ENCODE peak calls at places on chromosomes 11 and 22, in nine cellular contexts. One of them, this sample, is unnamed.

GRCh38 chr22:20591660-20592310 is 84.4 kb downstream of the MED15 start:
- DNase-seq in fibroblast of mammary gland: peak; percentile 41
- DNase-seq in fibroblast of the aortic adventitia: peak; percentile 16
- DNase-seq in neural progenitor cell: peak; percentile 63
- DNase-seq in choroid plexus epithelial cell: peak; percentile 75
- DNase-seq in dorsolateral prefrontal cortex: no peak
- DNase-seq in activated B cell treated with CpG ODN at 0.5 μM for 24 hours: no peak
- DNase-seq in neural crest cell: no peak
- DNase-seq in endothelial cell: no peak
- DNase-seq in this sample: no peak

GRCh38 chr11:130421199-130421585 is 7.2 kb downstream of the ADAMTS8 start:
- DNase-seq in neural crest cell: no peak
- DNase-seq in fibroblast of the aortic adventitia: no peak
- DNase-seq in endothelial cell: no peak
- DNase-seq in choroid plexus epithelial cell: no peak
- DNase-seq in dorsolateral prefrontal cortex: no peak
- DNase-seq in neural progenitor cell: no peak
- DNase-seq in fibroblast of mammary gland: no peak
- DNase-seq in activated B cell treated with CpG ODN at 0.5 μM for 24 hours: no peak
- DNase-seq in this sample: no peak

GRCh38 chr11:93169143-93169542 is 28.6 kb downstream of the SLC36A4 start:
- DNase-seq in choroid plexus epithelial cell: no peak
- DNase-seq in neural progenitor cell: no peak
- DNase-seq in activated B cell treated with CpG ODN at 0.5 μM for 24 hours: no peak
- DNase-seq in dorsolateral prefrontal cortex: no peak
- DNase-seq in fibroblast of the aortic adventitia: no peak
- DNase-seq in fibroblast of mammary gland: no peak
- DNase-seq in neural crest cell: no peak
- DNase-seq in endothelial cell: no peak
- DNase-seq in this sample: no peak

GRCh38 chr22:45212306-45212709 is 28.4 kb downstream of the KIAA0930 start:
- DNase-seq in fibroblast of mammary gland: peak; percentile 91
- DNase-seq in endothelial cell: peak; percentile 17
- DNase-seq in neural crest cell: no peak
- DNase-seq in choroid plexus epithelial cell: peak; percentile 67
- DNase-seq in dorsolateral prefrontal cortex: peak; percentile 97
- DNase-seq in neural progenitor cell: peak; percentile 48
- DNase-seq in activated B cell treated with CpG ODN at 0.5 μM for 24 hours: no peak
- DNase-seq in fibroblast of the aortic adventitia: peak; percentile 92
- DNase-seq in this sample: no peak

GRCh38 chr11:119091966-119092879 is 7.5 kb downstream of the HMBS start:
- DNase-seq in dorsolateral prefrontal cortex: no peak
- DNase-seq in neural progenitor cell: no peak
- DNase-seq in neural crest cell: no peak
- DNase-seq in activated B cell treated with CpG ODN at 0.5 μM for 24 hours: no peak
- DNase-seq in fibroblast of mammary gland: no peak
- DNase-seq in choroid plexus epithelial cell: no peak
- DNase-seq in endothelial cell: no peak
- DNase-seq in fibroblast of the aortic adventitia: no peak
- DNase-seq in this sample: no peak

GRCh38 chr11:1636291-1636950 is 6.8 kb downstream of the KRTAP5-5 start:
- DNase-seq in choroid plexus epithelial cell: no peak
- DNase-seq in activated B cell treated with CpG ODN at 0.5 μM for 24 hours: no peak
- DNase-seq in dorsolateral prefrontal cortex: no peak
- DNase-seq in neural progenitor cell: peak; percentile 1
- DNase-seq in fibroblast of mammary gland: no peak
- DNase-seq in neural crest cell: no peak
- DNase-seq in endothelial cell: no peak
- DNase-seq in fibroblast of the aortic adventitia: no peak
- DNase-seq in this sample: no peak

GRCh38 chr22:48886604-48887393 is 940.9 kb downstream of the BRD1 start:
- DNase-seq in neural progenitor cell: no peak
- DNase-seq in fibroblast of mammary gland: no peak
- DNase-seq in activated B cell treated with CpG ODN at 0.5 μM for 24 hours: no peak
- DNase-seq in endothelial cell: no peak
- DNase-seq in neural crest cell: no peak
- DNase-seq in choroid plexus epithelial cell: no peak
- DNase-seq in fibroblast of the aortic adventitia: no peak
- DNase-seq in dorsolateral prefrontal cortex: peak; percentile 27
- DNase-seq in this sample: no peak

GRCh38 chr11:9091044-9091936 is at the start of gene SCUBE2:
- DNase-seq in endothelial cell: peak; percentile 24
- DNase-seq in dorsolateral prefrontal cortex: no peak
- DNase-seq in choroid plexus epithelial cell: no peak
- DNase-seq in neural progenitor cell: peak; percentile 68
- DNase-seq in fibroblast of mammary gland: no peak
- DNase-seq in fibroblast of the aortic adventitia: no peak
- DNase-seq in activated B cell treated with CpG ODN at 0.5 μM for 24 hours: no peak
- DNase-seq in neural crest cell: no peak
- DNase-seq in this sample: no peak

GRCh38 chr22:28171135-28171534 is 252.1 kb upstream of the PITPNB start:
- DNase-seq in neural progenitor cell: peak; percentile 38
- DNase-seq in activated B cell treated with CpG ODN at 0.5 μM for 24 hours: no peak
- DNase-seq in fibroblast of mammary gland: peak; percentile 18
- DNase-seq in dorsolateral prefrontal cortex: no peak
- DNase-seq in neural crest cell: no peak
- DNase-seq in endothelial cell: no peak
- DNase-seq in choroid plexus epithelial cell: peak; percentile 14
- DNase-seq in fibroblast of the aortic adventitia: peak; percentile 82
- DNase-seq in this sample: no peak

GRCh38 chr11:122656631-122657101 is 1.1 kb downstream of the UBASH3B start:
- DNase-seq in fibroblast of mammary gland: peak; percentile 58
- DNase-seq in activated B cell treated with CpG ODN at 0.5 μM for 24 hours: peak; percentile 37
- DNase-seq in neural crest cell: peak; percentile 28
- DNase-seq in choroid plexus epithelial cell: no peak
- DNase-seq in endothelial cell: peak; percentile 35
- DNase-seq in neural progenitor cell: peak; percentile 70
- DNase-seq in dorsolateral prefrontal cortex: peak; percentile 43
- DNase-seq in fibroblast of the aortic adventitia: peak; percentile 52
- DNase-seq in this sample: no peak

GRCh38 chr22:46477967-46478635 is 59.3 kb downstream of the CELSR1 start:
- DNase-seq in fibroblast of the aortic adventitia: no peak
- DNase-seq in neural crest cell: no peak
- DNase-seq in neural progenitor cell: no peak
- DNase-seq in fibroblast of mammary gland: no peak
- DNase-seq in choroid plexus epithelial cell: no peak
- DNase-seq in dorsolateral prefrontal cortex: no peak
- DNase-seq in activated B cell treated with CpG ODN at 0.5 μM for 24 hours: no peak
- DNase-seq in endothelial cell: no peak
- DNase-seq in this sample: no peak

GRCh38 chr11:57345555-57346151 is 7.5 kb downstream of the P2RX3 start:
- DNase-seq in fibroblast of mammary gland: peak; percentile 71
- DNase-seq in choroid plexus epithelial cell: peak; percentile 78
- DNase-seq in endothelial cell: peak; percentile 70
- DNase-seq in fibroblast of the aortic adventitia: peak; percentile 77
- DNase-seq in neural progenitor cell: peak; percentile 87
- DNase-seq in activated B cell treated with CpG ODN at 0.5 μM for 24 hours: peak; percentile 40
- DNase-seq in neural crest cell: peak; percentile 66
- DNase-seq in dorsolateral prefrontal cortex: peak; percentile 76
- DNase-seq in this sample: peak; percentile 81

GRCh38 chr11:110065189-110065588 is 28.0 kb upstream of the ZC3H12C start:
- DNase-seq in fibroblast of the aortic adventitia: no peak
- DNase-seq in neural crest cell: no peak
- DNase-seq in activated B cell treated with CpG ODN at 0.5 μM for 24 hours: no peak
- DNase-seq in dorsolateral prefrontal cortex: no peak
- DNase-seq in choroid plexus epithelial cell: no peak
- DNase-seq in endothelial cell: no peak
- DNase-seq in fibroblast of mammary gland: no peak
- DNase-seq in neural progenitor cell: no peak
- DNase-seq in this sample: no peak

GRCh38 chr11:36583667-36584066 is 10.6 kb upstream of the IFTAP start:
- DNase-seq in endothelial cell: no peak
- DNase-seq in fibroblast of mammary gland: no peak
- DNase-seq in fibroblast of the aortic adventitia: no peak
- DNase-seq in neural crest cell: no peak
- DNase-seq in choroid plexus epithelial cell: no peak
- DNase-seq in dorsolateral prefrontal cortex: no peak
- DNase-seq in activated B cell treated with CpG ODN at 0.5 μM for 24 hours: no peak
- DNase-seq in neural progenitor cell: no peak
- DNase-seq in this sample: no peak

GRCh38 chr11:64817476-64817875 is 7.1 kb upstream of the MEN1 start:
- DNase-seq in neural crest cell: no peak
- DNase-seq in fibroblast of the aortic adventitia: no peak
- DNase-seq in activated B cell treated with CpG ODN at 0.5 μM for 24 hours: no peak
- DNase-seq in choroid plexus epithelial cell: no peak
- DNase-seq in dorsolateral prefrontal cortex: no peak
- DNase-seq in fibroblast of mammary gland: no peak
- DNase-seq in endothelial cell: no peak
- DNase-seq in neural progenitor cell: no peak
- DNase-seq in this sample: no peak

GRCh38 chr11:108693852-108694251 is 29.0 kb downstream of the DDX10 start:
- DNase-seq in fibroblast of the aortic adventitia: peak; percentile 66
- DNase-seq in choroid plexus epithelial cell: peak; percentile 56
- DNase-seq in fibroblast of mammary gland: peak; percentile 86
- DNase-seq in endothelial cell: no peak
- DNase-seq in neural crest cell: no peak
- DNase-seq in neural progenitor cell: no peak
- DNase-seq in activated B cell treated with CpG ODN at 0.5 μM for 24 hours: no peak
- DNase-seq in dorsolateral prefrontal cortex: no peak
- DNase-seq in this sample: no peak

GRCh38 chr11:33697997-33698396 is 2.6 kb downstream of the C11orf91 start:
- DNase-seq in fibroblast of mammary gland: no peak
- DNase-seq in activated B cell treated with CpG ODN at 0.5 μM for 24 hours: no peak
- DNase-seq in choroid plexus epithelial cell: no peak
- DNase-seq in fibroblast of the aortic adventitia: no peak
- DNase-seq in neural crest cell: no peak
- DNase-seq in endothelial cell: no peak
- DNase-seq in neural progenitor cell: no peak
- DNase-seq in dorsolateral prefrontal cortex: no peak
- DNase-seq in this sample: no peak

GRCh38 chr11:120079750-120080610 is 57.9 kb downstream of the TRIM29 start:
- DNase-seq in neural progenitor cell: no peak
- DNase-seq in neural crest cell: no peak
- DNase-seq in activated B cell treated with CpG ODN at 0.5 μM for 24 hours: no peak
- DNase-seq in fibroblast of mammary gland: no peak
- DNase-seq in endothelial cell: peak; percentile 48
- DNase-seq in fibroblast of the aortic adventitia: no peak
- DNase-seq in choroid plexus epithelial cell: no peak
- DNase-seq in dorsolateral prefrontal cortex: no peak
- DNase-seq in this sample: no peak

DNA sequence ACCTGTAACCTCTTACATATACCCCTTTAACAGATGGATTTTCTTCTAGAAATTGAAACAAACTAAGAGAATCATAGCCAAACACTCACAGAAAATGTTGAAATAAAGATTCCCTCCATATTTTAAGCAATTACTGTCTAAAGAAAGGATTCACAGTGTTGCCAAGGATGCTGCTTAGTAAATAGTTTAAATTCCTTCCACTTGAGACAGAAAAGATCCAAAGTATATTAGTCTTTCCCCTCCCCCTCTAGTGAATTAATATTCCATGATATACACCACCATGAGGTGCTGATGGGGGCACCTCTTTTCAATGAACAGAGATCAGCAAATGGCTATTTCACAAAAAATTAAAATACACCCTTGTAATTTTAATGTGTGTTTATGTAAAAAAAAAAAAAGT is 186.8 kb downstream of the SOX6 start:
- DNase-seq in neural progenitor cell: no peak
- DNase-seq in dorsolateral prefrontal cortex: no peak
- DNase-seq in choroid plexus epithelial cell: peak; percentile 13
- DNase-seq in neural crest cell: no peak
- DNase-seq in endothelial cell: no peak
- DNase-seq in fibroblast of mammary gland: no peak
- DNase-seq in activated B cell treated with CpG ODN at 0.5 μM for 24 hours: no peak
- DNase-seq in fibroblast of the aortic adventitia: peak; percentile 0
- DNase-seq in this sample: no peak
- TF ChIP-seq CTCF in neural progenitor cell: peak; percentile 32
- TF ChIP-seq CTCF in dorsolateral prefrontal cortex: no peak
- TF ChIP-seq CTCF in choroid plexus epithelial cell: no peak
- TF ChIP-seq CTCF in neural crest cell: peak; percentile 49
- TF ChIP-seq CTCF in endothelial cell: no peak
- TF ChIP-seq CTCF in fibroblast of mammary gland: no peak
- TF ChIP-seq CTCF in activated B cell treated with CpG ODN at 0.5 μM for 24 hours: no peak
- TF ChIP-seq CTCF in fibroblast of the aortic adventitia: no peak
- TF ChIP-seq CTCF in this sample: peak; percentile 12

GRCh38 chr11:16967347-16967662 is 46.9 kb downstream of the PLEKHA7 start:
- DNase-seq in choroid plexus epithelial cell: no peak
- DNase-seq in endothelial cell: no peak
- DNase-seq in fibroblast of mammary gland: no peak
- DNase-seq in neural progenitor cell: no peak
- DNase-seq in neural crest cell: no peak
- DNase-seq in fibroblast of the aortic adventitia: no peak
- DNase-seq in activated B cell treated with CpG ODN at 0.5 μM for 24 hours: no peak
- DNase-seq in dorsolateral prefrontal cortex: no peak
- DNase-seq in this sample: no peak

GRCh38 chr11:16969010-16970004 is 44.9 kb downstream of the PLEKHA7 start:
- DNase-seq in fibroblast of mammary gland: no peak
- DNase-seq in activated B cell treated with CpG ODN at 0.5 μM for 24 hours: no peak
- DNase-seq in neural progenitor cell: no peak
- DNase-seq in dorsolateral prefrontal cortex: no peak
- DNase-seq in endothelial cell: no peak
- DNase-seq in choroid plexus epithelial cell: no peak
- DNase-seq in neural crest cell: no peak
- DNase-seq in fibroblast of the aortic adventitia: no peak
- DNase-seq in this sample: no peak

GRCh38 chr11:16964501-16964900 is 49.7 kb downstream of the PLEKHA7 start:
- DNase-seq in dorsolateral prefrontal cortex: no peak
- DNase-seq in endothelial cell: no peak
- DNase-seq in fibroblast of mammary gland: no peak
- DNase-seq in choroid plexus epithelial cell: no peak
- DNase-seq in activated B cell treated with CpG ODN at 0.5 μM for 24 hours: no peak
- DNase-seq in fibroblast of the aortic adventitia: no peak
- DNase-seq in neural crest cell: no peak
- DNase-seq in neural progenitor cell: no peak
- DNase-seq in this sample: no peak

GRCh38 chr11:16968196-16968595 is 46.0 kb downstream of the PLEKHA7 start:
- DNase-seq in fibroblast of the aortic adventitia: no peak
- DNase-seq in neural progenitor cell: no peak
- DNase-seq in fibroblast of mammary gland: no peak
- DNase-seq in dorsolateral prefrontal cortex: no peak
- DNase-seq in activated B cell treated with CpG ODN at 0.5 μM for 24 hours: no peak
- DNase-seq in neural crest cell: no peak
- DNase-seq in choroid plexus epithelial cell: no peak
- DNase-seq in endothelial cell: no peak
- DNase-seq in this sample: no peak

GRCh38 chr11:16966633-16967346 is 47.4 kb downstream of the PLEKHA7 start:
- DNase-seq in dorsolateral prefrontal cortex: no peak
- DNase-seq in fibroblast of the aortic adventitia: no peak
- DNase-seq in neural progenitor cell: no peak
- DNase-seq in choroid plexus epithelial cell: no peak
- DNase-seq in activated B cell treated with CpG ODN at 0.5 μM for 24 hours: no peak
- DNase-seq in neural crest cell: no peak
- DNase-seq in fibroblast of mammary gland: no peak
- DNase-seq in endothelial cell: no peak
- DNase-seq in this sample: no peak
- TF ChIP-seq CTCF in dorsolateral prefrontal cortex: no peak
- TF ChIP-seq CTCF in fibroblast of the aortic adventitia: no peak
- TF ChIP-seq CTCF in neural progenitor cell: no peak
- TF ChIP-seq CTCF in choroid plexus epithelial cell: no peak
- TF ChIP-seq CTCF in activated B cell treated with CpG ODN at 0.5 μM for 24 hours: no peak
- TF ChIP-seq CTCF in neural crest cell: no peak
- TF ChIP-seq CTCF in fibroblast of mammary gland: no peak
- TF ChIP-seq CTCF in endothelial cell: no peak
- TF ChIP-seq CTCF in this sample: no peak

GRCh38 chr11:116445108-116446047 is 327.4 kb downstream of the BUD13 start:
- DNase-seq in fibroblast of mammary gland: no peak
- DNase-seq in neural progenitor cell: peak; percentile 61
- DNase-seq in dorsolateral prefrontal cortex: no peak
- DNase-seq in neural crest cell: no peak
- DNase-seq in fibroblast of the aortic adventitia: no peak
- DNase-seq in endothelial cell: no peak
- DNase-seq in activated B cell treated with CpG ODN at 0.5 μM for 24 hours: no peak
- DNase-seq in choroid plexus epithelial cell: no peak
- DNase-seq in this sample: no peak
- TF ChIP-seq CTCF in fibroblast of mammary gland: no peak
- TF ChIP-seq CTCF in neural progenitor cell: no peak
- TF ChIP-seq CTCF in dorsolateral prefrontal cortex: no peak
- TF ChIP-seq CTCF in neural crest cell: no peak
- TF ChIP-seq CTCF in fibroblast of the aortic adventitia: no peak
- TF ChIP-seq CTCF in endothelial cell: no peak
- TF ChIP-seq CTCF in activated B cell treated with CpG ODN at 0.5 μM for 24 hours: no peak
- TF ChIP-seq CTCF in choroid plexus epithelial cell: no peak
- TF ChIP-seq CTCF in this sample: no peak

GRCh38 chr11:125371451-125371935 is 124.6 kb downstream of the FEZ1 start:
- DNase-seq in fibroblast of the aortic adventitia: no peak
- DNase-seq in fibroblast of mammary gland: no peak
- DNase-seq in neural crest cell: no peak
- DNase-seq in choroid plexus epithelial cell: no peak
- DNase-seq in neural progenitor cell: peak; percentile 96
- DNase-seq in dorsolateral prefrontal cortex: no peak
- DNase-seq in endothelial cell: no peak
- DNase-seq in activated B cell treated with CpG ODN at 0.5 μM for 24 hours: no peak
- DNase-seq in this sample: peak; percentile 72
- TF ChIP-seq CTCF in fibroblast of the aortic adventitia: no peak
- TF ChIP-seq CTCF in fibroblast of mammary gland: no peak
- TF ChIP-seq CTCF in neural crest cell: no peak
- TF ChIP-seq CTCF in choroid plexus epithelial cell: no peak
- TF ChIP-seq CTCF in neural progenitor cell: no peak
- TF ChIP-seq CTCF in dorsolateral prefrontal cortex: no peak
- TF ChIP-seq CTCF in endothelial cell: no peak
- TF ChIP-seq CTCF in activated B cell treated with CpG ODN at 0.5 μM for 24 hours: no peak
- TF ChIP-seq CTCF in this sample: no peak

This sample was measured in D721Med.